ENCODE peak calls at places on chromosomes 3 and 15, in eight cellular contexts. One of them, this sample, is unnamed.

GRCh38 chr3:126083913-126084514 is at the start of gene SLC41A3:
- DNase-seq in naive thymus-derived CD8-positive, alpha-beta T cell: peak; percentile 66
- DNase-seq in stimulated activated CD4-positive, alpha-beta T cell treated with anti-CD3 and anti-CD28 coated beads, Interleukin-15, amount 100 ng/mL, for 1 hour: peak; percentile 83
- DNase-seq in stimulated activated naive CD8-positive, alpha-beta T cell treated with anti-CD3 and anti-CD28 coated beads, Interleukin-15, amount 100 ng/mL, for 72 hours: peak; percentile 89
- DNase-seq in kidney glomerular epithelial cell: peak; percentile 76
- DNase-seq in HS-27A: peak; percentile 36
- DNase-seq in iPS DF 6.9: peak; percentile 35
- DNase-seq in lower lobe of right lung: peak; percentile 93
- DNase-seq in this sample: peak; percentile 81

GRCh38 chr3:71585891-71586809 is 2.6 kb upstream of the FOXP1 start:
- DNase-seq in naive thymus-derived CD8-positive, alpha-beta T cell: no peak
- DNase-seq in stimulated activated CD4-positive, alpha-beta T cell treated with anti-CD3 and anti-CD28 coated beads, Interleukin-15, amount 100 ng/mL, for 1 hour: no peak
- DNase-seq in stimulated activated naive CD8-positive, alpha-beta T cell treated with anti-CD3 and anti-CD28 coated beads, Interleukin-15, amount 100 ng/mL, for 72 hours: peak; percentile 13
- DNase-seq in kidney glomerular epithelial cell: peak; percentile 32
- DNase-seq in HS-27A: no peak
- DNase-seq in iPS DF 6.9: no peak
- DNase-seq in lower lobe of right lung: no peak
- DNase-seq in this sample: no peak

GRCh38 chr3:122247087-122247824 is 63.8 kb downstream of the CASR start:
- DNase-seq in naive thymus-derived CD8-positive, alpha-beta T cell: no peak
- DNase-seq in stimulated activated CD4-positive, alpha-beta T cell treated with anti-CD3 and anti-CD28 coated beads, Interleukin-15, amount 100 ng/mL, for 1 hour: no peak
- DNase-seq in stimulated activated naive CD8-positive, alpha-beta T cell treated with anti-CD3 and anti-CD28 coated beads, Interleukin-15, amount 100 ng/mL, for 72 hours: no peak
- DNase-seq in kidney glomerular epithelial cell: no peak
- DNase-seq in HS-27A: no peak
- DNase-seq in iPS DF 6.9: no peak
- DNase-seq in lower lobe of right lung: no peak
- DNase-seq in this sample: no peak

GRCh38 chr3:172078244-172078643 is 38.9 kb downstream of the FNDC3B start:
- DNase-seq in naive thymus-derived CD8-positive, alpha-beta T cell: no peak
- DNase-seq in stimulated activated CD4-positive, alpha-beta T cell treated with anti-CD3 and anti-CD28 coated beads, Interleukin-15, amount 100 ng/mL, for 1 hour: no peak
- DNase-seq in stimulated activated naive CD8-positive, alpha-beta T cell treated with anti-CD3 and anti-CD28 coated beads, Interleukin-15, amount 100 ng/mL, for 72 hours: no peak
- DNase-seq in kidney glomerular epithelial cell: no peak
- DNase-seq in HS-27A: no peak
- DNase-seq in iPS DF 6.9: no peak
- DNase-seq in lower lobe of right lung: no peak
- DNase-seq in this sample: no peak

GRCh38 chr3:13605555-13605954 is 56.6 kb downstream of the FBLN2 start:
- DNase-seq in naive thymus-derived CD8-positive, alpha-beta T cell: no peak
- DNase-seq in stimulated activated CD4-positive, alpha-beta T cell treated with anti-CD3 and anti-CD28 coated beads, Interleukin-15, amount 100 ng/mL, for 1 hour: no peak
- DNase-seq in stimulated activated naive CD8-positive, alpha-beta T cell treated with anti-CD3 and anti-CD28 coated beads, Interleukin-15, amount 100 ng/mL, for 72 hours: no peak
- DNase-seq in kidney glomerular epithelial cell: no peak
- DNase-seq in HS-27A: no peak
- DNase-seq in iPS DF 6.9: no peak
- DNase-seq in lower lobe of right lung: no peak
- DNase-seq in this sample: no peak

GRCh38 chr15:63458794-63459395 is 45.5 kb upstream of the USP3 start:
- DNase-seq in naive thymus-derived CD8-positive, alpha-beta T cell: no peak
- DNase-seq in stimulated activated CD4-positive, alpha-beta T cell treated with anti-CD3 and anti-CD28 coated beads, Interleukin-15, amount 100 ng/mL, for 1 hour: no peak
- DNase-seq in stimulated activated naive CD8-positive, alpha-beta T cell treated with anti-CD3 and anti-CD28 coated beads, Interleukin-15, amount 100 ng/mL, for 72 hours: no peak
- DNase-seq in kidney glomerular epithelial cell: no peak
- DNase-seq in HS-27A: no peak
- DNase-seq in iPS DF 6.9: no peak
- DNase-seq in lower lobe of right lung: no peak
- DNase-seq in this sample: no peak

GRCh38 chr3:4462641-4463040 is 4.4 kb downstream of the SUMF1 start:
- DNase-seq in naive thymus-derived CD8-positive, alpha-beta T cell: no peak
- DNase-seq in stimulated activated CD4-positive, alpha-beta T cell treated with anti-CD3 and anti-CD28 coated beads, Interleukin-15, amount 100 ng/mL, for 1 hour: no peak
- DNase-seq in stimulated activated naive CD8-positive, alpha-beta T cell treated with anti-CD3 and anti-CD28 coated beads, Interleukin-15, amount 100 ng/mL, for 72 hours: no peak
- DNase-seq in kidney glomerular epithelial cell: no peak
- DNase-seq in HS-27A: no peak
- DNase-seq in iPS DF 6.9: no peak
- DNase-seq in lower lobe of right lung: no peak
- DNase-seq in this sample: no peak

GRCh38 chr3:17302774-17303173 is 418.0 kb downstream of the PLCL2 start:
- DNase-seq in naive thymus-derived CD8-positive, alpha-beta T cell: no peak
- DNase-seq in stimulated activated CD4-positive, alpha-beta T cell treated with anti-CD3 and anti-CD28 coated beads, Interleukin-15, amount 100 ng/mL, for 1 hour: no peak
- DNase-seq in stimulated activated naive CD8-positive, alpha-beta T cell treated with anti-CD3 and anti-CD28 coated beads, Interleukin-15, amount 100 ng/mL, for 72 hours: no peak
- DNase-seq in kidney glomerular epithelial cell: peak; percentile 4
- DNase-seq in HS-27A: no peak
- DNase-seq in iPS DF 6.9: no peak
- DNase-seq in lower lobe of right lung: no peak
- DNase-seq in this sample: no peak

GRCh38 chr15:94229591-94230365 is 1.6 kb upstream of the MCTP2 start:
- DNase-seq in naive thymus-derived CD8-positive, alpha-beta T cell: peak; percentile 29
- DNase-seq in stimulated activated CD4-positive, alpha-beta T cell treated with anti-CD3 and anti-CD28 coated beads, Interleukin-15, amount 100 ng/mL, for 1 hour: no peak
- DNase-seq in stimulated activated naive CD8-positive, alpha-beta T cell treated with anti-CD3 and anti-CD28 coated beads, Interleukin-15, amount 100 ng/mL, for 72 hours: peak; percentile 78
- DNase-seq in kidney glomerular epithelial cell: no peak
- DNase-seq in HS-27A: no peak
- DNase-seq in iPS DF 6.9: no peak
- DNase-seq in lower lobe of right lung: no peak
- DNase-seq in this sample: no peak

GRCh38 chr15:65918357-65918920 is 49.1 kb downstream of the RAB11A start:
- DNase-seq in naive thymus-derived CD8-positive, alpha-beta T cell: no peak
- DNase-seq in stimulated activated CD4-positive, alpha-beta T cell treated with anti-CD3 and anti-CD28 coated beads, Interleukin-15, amount 100 ng/mL, for 1 hour: no peak
- DNase-seq in stimulated activated naive CD8-positive, alpha-beta T cell treated with anti-CD3 and anti-CD28 coated beads, Interleukin-15, amount 100 ng/mL, for 72 hours: no peak
- DNase-seq in kidney glomerular epithelial cell: no peak
- DNase-seq in HS-27A: no peak
- DNase-seq in iPS DF 6.9: no peak
- DNase-seq in lower lobe of right lung: no peak
- DNase-seq in this sample: no peak

GRCh38 chr15:83285284-83285978 is 967 bp upstream of the BNC1 start:
- DNase-seq in naive thymus-derived CD8-positive, alpha-beta T cell: no peak
- DNase-seq in stimulated activated CD4-positive, alpha-beta T cell treated with anti-CD3 and anti-CD28 coated beads, Interleukin-15, amount 100 ng/mL, for 1 hour: no peak
- DNase-seq in stimulated activated naive CD8-positive, alpha-beta T cell treated with anti-CD3 and anti-CD28 coated beads, Interleukin-15, amount 100 ng/mL, for 72 hours: no peak
- DNase-seq in kidney glomerular epithelial cell: no peak
- DNase-seq in HS-27A: no peak
- DNase-seq in iPS DF 6.9: no peak
- DNase-seq in lower lobe of right lung: no peak
- DNase-seq in this sample: no peak

GRCh38 chr3:120274739-120275167 is 10.3 kb downstream of the GPR156 start:
- DNase-seq in naive thymus-derived CD8-positive, alpha-beta T cell: no peak
- DNase-seq in stimulated activated CD4-positive, alpha-beta T cell treated with anti-CD3 and anti-CD28 coated beads, Interleukin-15, amount 100 ng/mL, for 1 hour: no peak
- DNase-seq in stimulated activated naive CD8-positive, alpha-beta T cell treated with anti-CD3 and anti-CD28 coated beads, Interleukin-15, amount 100 ng/mL, for 72 hours: no peak
- DNase-seq in kidney glomerular epithelial cell: no peak
- DNase-seq in HS-27A: no peak
- DNase-seq in iPS DF 6.9: no peak
- DNase-seq in lower lobe of right lung: no peak
- DNase-seq in this sample: no peak

GRCh38 chr15:99424978-99425665 is 140.7 kb upstream of the MEF2A start:
- DNase-seq in naive thymus-derived CD8-positive, alpha-beta T cell: peak; percentile 41
- DNase-seq in stimulated activated CD4-positive, alpha-beta T cell treated with anti-CD3 and anti-CD28 coated beads, Interleukin-15, amount 100 ng/mL, for 1 hour: peak; percentile 27
- DNase-seq in stimulated activated naive CD8-positive, alpha-beta T cell treated with anti-CD3 and anti-CD28 coated beads, Interleukin-15, amount 100 ng/mL, for 72 hours: peak; percentile 71
- DNase-seq in kidney glomerular epithelial cell: no peak
- DNase-seq in HS-27A: peak; percentile 69
- DNase-seq in iPS DF 6.9: no peak
- DNase-seq in lower lobe of right lung: no peak
- DNase-seq in this sample: no peak

GRCh38 chr15:53808058-53808703 is 48.7 kb upstream of the WDR72 start:
- DNase-seq in naive thymus-derived CD8-positive, alpha-beta T cell: no peak
- DNase-seq in stimulated activated CD4-positive, alpha-beta T cell treated with anti-CD3 and anti-CD28 coated beads, Interleukin-15, amount 100 ng/mL, for 1 hour: no peak
- DNase-seq in stimulated activated naive CD8-positive, alpha-beta T cell treated with anti-CD3 and anti-CD28 coated beads, Interleukin-15, amount 100 ng/mL, for 72 hours: no peak
- DNase-seq in kidney glomerular epithelial cell: peak; percentile 47
- DNase-seq in HS-27A: no peak
- DNase-seq in iPS DF 6.9: no peak
- DNase-seq in lower lobe of right lung: no peak
- DNase-seq in this sample: no peak

GRCh38 chr15:43465105-43465504 is 27.9 kb downstream of the TP53BP1 start:
- DNase-seq in naive thymus-derived CD8-positive, alpha-beta T cell: no peak
- DNase-seq in stimulated activated CD4-positive, alpha-beta T cell treated with anti-CD3 and anti-CD28 coated beads, Interleukin-15, amount 100 ng/mL, for 1 hour: no peak
- DNase-seq in stimulated activated naive CD8-positive, alpha-beta T cell treated with anti-CD3 and anti-CD28 coated beads, Interleukin-15, amount 100 ng/mL, for 72 hours: no peak
- DNase-seq in kidney glomerular epithelial cell: peak; percentile 8
- DNase-seq in HS-27A: no peak
- DNase-seq in iPS DF 6.9: no peak
- DNase-seq in lower lobe of right lung: no peak
- DNase-seq in this sample: no peak

GRCh38 chr15:98866503-98866902 is 141.1 kb downstream of the PGPEP1L start:
- DNase-seq in naive thymus-derived CD8-positive, alpha-beta T cell: no peak
- DNase-seq in stimulated activated CD4-positive, alpha-beta T cell treated with anti-CD3 and anti-CD28 coated beads, Interleukin-15, amount 100 ng/mL, for 1 hour: no peak
- DNase-seq in stimulated activated naive CD8-positive, alpha-beta T cell treated with anti-CD3 and anti-CD28 coated beads, Interleukin-15, amount 100 ng/mL, for 72 hours: no peak
- DNase-seq in kidney glomerular epithelial cell: peak; percentile 39
- DNase-seq in HS-27A: no peak
- DNase-seq in iPS DF 6.9: no peak
- DNase-seq in lower lobe of right lung: no peak
- DNase-seq in this sample: no peak

GRCh38 chr3:71089271-71089670 is 494.3 kb downstream of the FOXP1 start:
- DNase-seq in naive thymus-derived CD8-positive, alpha-beta T cell: no peak
- DNase-seq in stimulated activated CD4-positive, alpha-beta T cell treated with anti-CD3 and anti-CD28 coated beads, Interleukin-15, amount 100 ng/mL, for 1 hour: no peak
- DNase-seq in stimulated activated naive CD8-positive, alpha-beta T cell treated with anti-CD3 and anti-CD28 coated beads, Interleukin-15, amount 100 ng/mL, for 72 hours: no peak
- DNase-seq in kidney glomerular epithelial cell: no peak
- DNase-seq in HS-27A: no peak
- DNase-seq in iPS DF 6.9: no peak
- DNase-seq in lower lobe of right lung: no peak
- DNase-seq in this sample: no peak

GRCh38 chr3:102106421-102107097 is 257.2 kb downstream of the NFKBIZ start:
- DNase-seq in naive thymus-derived CD8-positive, alpha-beta T cell: no peak
- DNase-seq in stimulated activated CD4-positive, alpha-beta T cell treated with anti-CD3 and anti-CD28 coated beads, Interleukin-15, amount 100 ng/mL, for 1 hour: no peak
- DNase-seq in stimulated activated naive CD8-positive, alpha-beta T cell treated with anti-CD3 and anti-CD28 coated beads, Interleukin-15, amount 100 ng/mL, for 72 hours: peak; percentile 38
- DNase-seq in kidney glomerular epithelial cell: no peak
- DNase-seq in HS-27A: no peak
- DNase-seq in iPS DF 6.9: no peak
- DNase-seq in lower lobe of right lung: no peak
- DNase-seq in this sample: no peak

GRCh38 chr15:68275165-68275746 is 2.3 kb upstream of the FEM1B start:
- DNase-seq in naive thymus-derived CD8-positive, alpha-beta T cell: no peak
- DNase-seq in stimulated activated CD4-positive, alpha-beta T cell treated with anti-CD3 and anti-CD28 coated beads, Interleukin-15, amount 100 ng/mL, for 1 hour: no peak
- DNase-seq in stimulated activated naive CD8-positive, alpha-beta T cell treated with anti-CD3 and anti-CD28 coated beads, Interleukin-15, amount 100 ng/mL, for 72 hours: no peak
- DNase-seq in kidney glomerular epithelial cell: no peak
- DNase-seq in HS-27A: no peak
- DNase-seq in iPS DF 6.9: no peak
- DNase-seq in lower lobe of right lung: no peak
- DNase-seq in this sample: no peak

GRCh38 chr3:139281096-139281495 is 62.7 kb upstream of the MRPS22 start:
- DNase-seq in naive thymus-derived CD8-positive, alpha-beta T cell: no peak
- DNase-seq in stimulated activated CD4-positive, alpha-beta T cell treated with anti-CD3 and anti-CD28 coated beads, Interleukin-15, amount 100 ng/mL, for 1 hour: no peak
- DNase-seq in stimulated activated naive CD8-positive, alpha-beta T cell treated with anti-CD3 and anti-CD28 coated beads, Interleukin-15, amount 100 ng/mL, for 72 hours: no peak
- DNase-seq in kidney glomerular epithelial cell: no peak
- DNase-seq in HS-27A: no peak
- DNase-seq in iPS DF 6.9: no peak
- DNase-seq in lower lobe of right lung: no peak
- DNase-seq in this sample: no peak